ENCODE peak calls at places on chromosome 12, in seven cellular contexts. One of them, this sample, is unnamed.

GRCh38 chr12:104865080-104865479 is 93.0 kb downstream of the SLC41A2 start:
- DNase-seq in endothelial cell: no peak
- DNase-seq in foreskin keratinocyte: no peak
- DNase-seq in A549: no peak
- DNase-seq in AG09309: no peak
- DNase-seq in progenitor cell of endocrine pancreas: no peak
- DNase-seq in astrocyte of the spinal cord: no peak
- DNase-seq in this sample: no peak

GRCh38 chr12:107900588-107900987 is 126.1 kb downstream of the ASCL4 start:
- DNase-seq in endothelial cell: no peak
- DNase-seq in foreskin keratinocyte: no peak
- DNase-seq in A549: no peak
- DNase-seq in AG09309: no peak
- DNase-seq in progenitor cell of endocrine pancreas: no peak
- DNase-seq in astrocyte of the spinal cord: no peak
- DNase-seq in this sample: no peak

GRCh38 chr12:6376079-6376941 is 947 bp upstream of the SCNN1A start:
- DNase-seq in endothelial cell: peak
- DNase-seq in foreskin keratinocyte: no peak
- DNase-seq in A549: peak
- DNase-seq in AG09309: no peak
- DNase-seq in progenitor cell of endocrine pancreas: no peak
- DNase-seq in astrocyte of the spinal cord: peak
- DNase-seq in this sample: no peak

GRCh38 chr12:42421844-42422779 is 96.1 kb downstream of the PPHLN1 start:
- DNase-seq in endothelial cell: no peak
- DNase-seq in foreskin keratinocyte: no peak
- DNase-seq in A549: no peak
- DNase-seq in AG09309: peak
- DNase-seq in progenitor cell of endocrine pancreas: no peak
- DNase-seq in astrocyte of the spinal cord: peak
- DNase-seq in this sample: peak

GRCh38 chr12:57753938-57754337 is 965 bp upstream of the MARCHF9 start:
- DNase-seq in endothelial cell: no peak
- DNase-seq in foreskin keratinocyte: no peak
- DNase-seq in A549: no peak
- DNase-seq in AG09309: no peak
- DNase-seq in progenitor cell of endocrine pancreas: no peak
- DNase-seq in astrocyte of the spinal cord: no peak
- DNase-seq in this sample: no peak

GRCh38 chr12:55745361-55746146 is 2.6 kb downstream of the GDF11 start:
- DNase-seq in endothelial cell: peak
- DNase-seq in foreskin keratinocyte: no peak
- DNase-seq in A549: no peak
- DNase-seq in AG09309: no peak
- DNase-seq in progenitor cell of endocrine pancreas: peak
- DNase-seq in astrocyte of the spinal cord: peak
- DNase-seq in this sample: no peak

GRCh38 chr12:52074006-52074405 is 4.2 kb downstream of the ATG101 start:
- DNase-seq in endothelial cell: no peak
- DNase-seq in foreskin keratinocyte: no peak
- DNase-seq in A549: no peak
- DNase-seq in AG09309: no peak
- DNase-seq in progenitor cell of endocrine pancreas: no peak
- DNase-seq in astrocyte of the spinal cord: peak
- DNase-seq in this sample: no peak

GRCh38 chr12:47770086-47770726 is 2.8 kb upstream of the SLC48A1 start:
- DNase-seq in endothelial cell: no peak
- DNase-seq in foreskin keratinocyte: no peak
- DNase-seq in A549: no peak
- DNase-seq in AG09309: no peak
- DNase-seq in progenitor cell of endocrine pancreas: no peak
- DNase-seq in astrocyte of the spinal cord: no peak
- DNase-seq in this sample: no peak

GRCh38 chr12:122799635-122800243 is 25.4 kb downstream of the CCDC62 start:
- DNase-seq in endothelial cell: no peak
- DNase-seq in foreskin keratinocyte: no peak
- DNase-seq in A549: no peak
- DNase-seq in AG09309: no peak
- DNase-seq in progenitor cell of endocrine pancreas: no peak
- DNase-seq in astrocyte of the spinal cord: no peak
- DNase-seq in this sample: no peak

GRCh38 chr12:3242199-3242863 is 165.2 kb downstream of the TSPAN9 start:
- DNase-seq in endothelial cell: no peak
- DNase-seq in foreskin keratinocyte: no peak
- DNase-seq in A549: no peak
- DNase-seq in AG09309: no peak
- DNase-seq in progenitor cell of endocrine pancreas: no peak
- DNase-seq in astrocyte of the spinal cord: no peak
- DNase-seq in this sample: no peak

GRCh38 chr12:105253882-105254513 is 18.0 kb upstream of the APPL2 start:
- DNase-seq in endothelial cell: no peak
- DNase-seq in foreskin keratinocyte: peak
- DNase-seq in A549: peak
- DNase-seq in AG09309: no peak
- DNase-seq in progenitor cell of endocrine pancreas: no peak
- DNase-seq in astrocyte of the spinal cord: peak
- DNase-seq in this sample: no peak

GRCh38 chr12:80632835-80633234 is 74.6 kb upstream of the MYF6 start:
- DNase-seq in endothelial cell: peak
- DNase-seq in foreskin keratinocyte: no peak
- DNase-seq in A549: no peak
- DNase-seq in AG09309: no peak
- DNase-seq in progenitor cell of endocrine pancreas: no peak
- DNase-seq in astrocyte of the spinal cord: peak
- DNase-seq in this sample: no peak

GRCh38 chr12:100539209-100539608 is 34.3 kb upstream of the GAS2L3 start:
- DNase-seq in endothelial cell: peak
- DNase-seq in foreskin keratinocyte: no peak
- DNase-seq in A549: no peak
- DNase-seq in AG09309: no peak
- DNase-seq in progenitor cell of endocrine pancreas: peak
- DNase-seq in astrocyte of the spinal cord: peak
- DNase-seq in this sample: peak

GRCh38 chr12:32151552-32151951 is 44.9 kb downstream of the BICD1 start:
- DNase-seq in endothelial cell: no peak
- DNase-seq in foreskin keratinocyte: no peak
- DNase-seq in A549: no peak
- DNase-seq in AG09309: no peak
- DNase-seq in progenitor cell of endocrine pancreas: no peak
- DNase-seq in astrocyte of the spinal cord: no peak
- DNase-seq in this sample: no peak

GRCh38 chr12:101777476-101777875 is 38.2 kb upstream of the SYCP3 start:
- DNase-seq in endothelial cell: no peak
- DNase-seq in foreskin keratinocyte: no peak
- DNase-seq in A549: no peak
- DNase-seq in AG09309: no peak
- DNase-seq in progenitor cell of endocrine pancreas: no peak
- DNase-seq in astrocyte of the spinal cord: no peak
- DNase-seq in this sample: no peak

GRCh38 chr12:47184813-47185212 is 105.1 kb upstream of the AMIGO2 start:
- DNase-seq in endothelial cell: no peak
- DNase-seq in foreskin keratinocyte: peak
- DNase-seq in A549: no peak
- DNase-seq in AG09309: no peak
- DNase-seq in progenitor cell of endocrine pancreas: no peak
- DNase-seq in astrocyte of the spinal cord: no peak
- DNase-seq in this sample: no peak

GRCh38 chr12:70549340-70550179 is 87.7 kb downstream of the PTPRB start:
- DNase-seq in endothelial cell: no peak
- DNase-seq in foreskin keratinocyte: no peak
- DNase-seq in A549: no peak
- DNase-seq in AG09309: peak
- DNase-seq in progenitor cell of endocrine pancreas: no peak
- DNase-seq in astrocyte of the spinal cord: peak
- DNase-seq in this sample: no peak

GRCh38 chr12:3464561-3464960 is 26.4 kb upstream of the PRMT8 start:
- DNase-seq in endothelial cell: no peak
- DNase-seq in foreskin keratinocyte: no peak
- DNase-seq in A549: no peak
- DNase-seq in AG09309: no peak
- DNase-seq in progenitor cell of endocrine pancreas: no peak
- DNase-seq in astrocyte of the spinal cord: no peak
- DNase-seq in this sample: no peak

GRCh38 chr12:116076399-116076798 is 201.1 kb downstream of the MED13L start:
- DNase-seq in endothelial cell: no peak
- DNase-seq in foreskin keratinocyte: no peak
- DNase-seq in A549: no peak
- DNase-seq in AG09309: no peak
- DNase-seq in progenitor cell of endocrine pancreas: no peak
- DNase-seq in astrocyte of the spinal cord: no peak
- DNase-seq in this sample: no peak

GRCh38 chr12:102917026-102917787 is at the start of gene PAH:
- DNase-seq in endothelial cell: no peak
- DNase-seq in foreskin keratinocyte: no peak
- DNase-seq in A549: no peak
- DNase-seq in AG09309: no peak
- DNase-seq in progenitor cell of endocrine pancreas: peak
- DNase-seq in astrocyte of the spinal cord: no peak
- DNase-seq in this sample: no peak
- TF ChIP-seq CTCF in endothelial cell: no peak
- TF ChIP-seq CTCF in foreskin keratinocyte: no peak
- TF ChIP-seq CTCF in A549: no peak
- TF ChIP-seq CTCF in AG09309: no peak
- TF ChIP-seq CTCF in progenitor cell of endocrine pancreas: peak
- TF ChIP-seq CTCF in astrocyte of the spinal cord: no peak
- TF ChIP-seq CTCF in this sample: no peak

DNA sequence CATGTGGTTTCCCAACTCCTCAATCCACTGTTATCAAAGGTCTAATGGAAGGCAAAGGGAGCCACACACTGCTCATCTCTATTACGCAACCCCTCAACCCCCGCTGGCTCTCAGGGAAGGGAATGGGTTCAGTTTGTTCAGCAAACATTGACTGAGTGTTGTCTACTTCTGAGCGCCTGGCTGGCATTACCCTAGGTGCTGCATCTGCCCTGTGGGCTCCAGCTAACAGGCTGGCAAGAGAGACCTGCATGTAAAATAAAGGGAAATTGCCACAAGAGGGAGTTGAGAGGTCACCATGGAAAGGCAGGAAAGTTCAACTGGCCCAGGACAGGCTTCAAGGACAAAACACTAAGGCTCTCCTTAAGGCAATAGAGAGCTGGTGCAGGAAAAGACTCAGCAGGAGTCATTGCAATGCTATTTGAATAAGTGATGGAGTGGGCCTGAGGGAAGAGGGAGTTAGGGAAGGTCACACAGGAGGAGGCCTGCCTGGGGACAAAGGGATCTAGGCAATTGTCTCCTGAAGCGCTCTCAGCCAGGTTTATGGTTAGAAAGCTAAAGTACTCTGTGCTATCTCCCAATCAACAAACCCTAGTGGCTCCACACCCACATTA is 5.5 kb upstream of the ZNF740 start:
- DNase-seq in endothelial cell: no peak
- DNase-seq in foreskin keratinocyte: no peak
- DNase-seq in A549: peak
- DNase-seq in AG09309: no peak
- DNase-seq in progenitor cell of endocrine pancreas: peak
- DNase-seq in astrocyte of the spinal cord: no peak
- DNase-seq in this sample: no peak
- TF ChIP-seq CTCF in endothelial cell: peak
- TF ChIP-seq CTCF in foreskin keratinocyte: peak
- TF ChIP-seq CTCF in A549: peak
- TF ChIP-seq CTCF in AG09309: peak
- TF ChIP-seq CTCF in progenitor cell of endocrine pancreas: peak
- TF ChIP-seq CTCF in astrocyte of the spinal cord: peak
- TF ChIP-seq CTCF in this sample: peak

GRCh38 chr12:23534196-23534595 is 415.3 kb downstream of the SOX5 start:
- DNase-seq in endothelial cell: no peak
- DNase-seq in foreskin keratinocyte: no peak
- DNase-seq in A549: no peak
- DNase-seq in AG09309: no peak
- DNase-seq in progenitor cell of endocrine pancreas: no peak
- DNase-seq in astrocyte of the spinal cord: no peak
- DNase-seq in this sample: no peak
- TF ChIP-seq CTCF in endothelial cell: no peak
- TF ChIP-seq CTCF in foreskin keratinocyte: no peak
- TF ChIP-seq CTCF in A549: no peak
- TF ChIP-seq CTCF in AG09309: no peak
- TF ChIP-seq CTCF in progenitor cell of endocrine pancreas: no peak
- TF ChIP-seq CTCF in astrocyte of the spinal cord: no peak
- TF ChIP-seq CTCF in this sample: no peak

GRCh38 chr12:98699568-98699967 is 54.5 kb downstream of the APAF1 start:
- DNase-seq in endothelial cell: no peak
- DNase-seq in foreskin keratinocyte: no peak
- DNase-seq in A549: no peak
- DNase-seq in AG09309: no peak
- DNase-seq in progenitor cell of endocrine pancreas: no peak
- DNase-seq in astrocyte of the spinal cord: no peak
- DNase-seq in this sample: no peak

GRCh38 chr12:98697209-98697608 is 52.1 kb downstream of the APAF1 start:
- DNase-seq in endothelial cell: no peak
- DNase-seq in foreskin keratinocyte: no peak
- DNase-seq in A549: no peak
- DNase-seq in AG09309: no peak
- DNase-seq in progenitor cell of endocrine pancreas: no peak
- DNase-seq in astrocyte of the spinal cord: no peak
- DNase-seq in this sample: no peak

GRCh38 chr12:98696036-98696646 is 51.1 kb downstream of the APAF1 start:
- DNase-seq in endothelial cell: no peak
- DNase-seq in foreskin keratinocyte: no peak
- DNase-seq in A549: no peak
- DNase-seq in AG09309: no peak
- DNase-seq in progenitor cell of endocrine pancreas: no peak
- DNase-seq in astrocyte of the spinal cord: no peak
- DNase-seq in this sample: no peak

GRCh38 chr12:98701166-98701565 is 56.1 kb downstream of the APAF1 start:
- DNase-seq in endothelial cell: no peak
- DNase-seq in foreskin keratinocyte: no peak
- DNase-seq in A549: no peak
- DNase-seq in AG09309: no peak
- DNase-seq in progenitor cell of endocrine pancreas: no peak
- DNase-seq in astrocyte of the spinal cord: peak
- DNase-seq in this sample: no peak

DNA sequence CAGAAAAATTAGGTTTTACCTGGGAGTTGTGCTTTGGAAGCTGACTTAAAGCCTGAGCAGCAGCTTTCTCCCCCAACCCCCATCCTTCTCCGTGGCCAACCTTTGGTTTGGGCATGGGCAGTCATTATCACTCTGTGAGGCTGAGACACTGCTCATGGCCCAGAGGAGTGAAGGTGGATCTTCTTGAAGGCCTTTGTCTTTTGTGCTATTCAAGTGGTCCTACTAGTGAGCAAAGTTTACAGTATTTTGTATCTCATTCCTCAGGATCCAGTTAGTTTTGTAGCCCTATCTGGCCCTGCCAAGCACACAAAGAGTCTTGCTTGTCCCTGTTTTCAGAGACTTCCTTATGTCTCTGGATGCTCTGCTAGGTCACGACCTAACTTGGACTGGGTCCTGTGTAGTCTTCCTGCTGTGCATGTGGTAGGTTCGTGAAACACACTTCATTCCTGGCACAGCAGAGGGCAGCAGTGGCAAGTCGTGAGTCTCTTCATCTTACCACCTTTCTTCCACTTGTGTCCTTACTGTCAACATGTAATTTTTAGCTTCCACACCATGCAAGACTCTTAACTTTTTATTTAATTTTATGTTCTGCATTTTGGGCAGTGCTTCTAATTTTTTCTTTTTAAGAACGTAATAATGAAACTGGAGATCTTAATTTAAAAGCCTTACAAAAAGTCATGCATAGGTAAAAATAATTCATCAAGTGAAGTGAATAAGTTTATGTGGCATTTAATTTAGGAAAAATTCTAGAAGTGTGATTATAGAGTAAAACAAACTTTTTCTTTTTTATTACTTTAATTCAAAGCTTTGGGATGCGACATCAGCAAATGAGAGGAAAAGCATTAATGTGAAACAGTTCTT is 53.7 kb downstream of the APAF1 start:
- DNase-seq in endothelial cell: peak
- DNase-seq in foreskin keratinocyte: peak
- DNase-seq in A549: peak
- DNase-seq in AG09309: peak
- DNase-seq in progenitor cell of endocrine pancreas: no peak
- DNase-seq in astrocyte of the spinal cord: peak
- DNase-seq in this sample: peak
- TF ChIP-seq CTCF in endothelial cell: peak
- TF ChIP-seq CTCF in foreskin keratinocyte: peak
- TF ChIP-seq CTCF in A549: peak
- TF ChIP-seq CTCF in AG09309: peak
- TF ChIP-seq CTCF in progenitor cell of endocrine pancreas: no peak
- TF ChIP-seq CTCF in astrocyte of the spinal cord: peak
- TF ChIP-seq CTCF in this sample: peak